ENCODE peak calls at places on chromosomes 5 and 9, in six cellular contexts. H, B, Q, L, K and D are unnamed samples.

GRCh38 chr9:132488611-132489010 is 78.6 kb downstream of the CFAP77 start:
- DNase-seq in B (no peak), H (no peak), L (no peak), K (no peak), Q (no peak), D (no peak)

GRCh38 chr5:35438288-35438687 is 179.4 kb upstream of the SPEF2 start:
- DNase-seq in K (no peak), H (no peak), Q (no peak), L (no peak), B (no peak), D (no peak)

GRCh38 chr5:141272906-141273305 is 27.7 kb downstream of the PCDHB15 start:
- DNase-seq in L (no peak), Q (no peak), B (no peak), H (no peak), K (no peak), D (no peak)

GRCh38 chr9:22037954-22038690 is 29.0 kb upstream of the CDKN2B start:
- DNase-seq in K (no peak), H (no peak), L (no peak), Q (no peak), B (no peak), D (no peak)

GRCh38 chr5:180352976-180353225 is 235 bp downstream of the GFPT2 start:
- DNase-seq in B (no peak), Q (no peak), L (no peak), H (no peak), K (no peak), D (no peak)

GRCh38 chr5:35313296-35313695 is 83.0 kb upstream of the PRLR start:
- DNase-seq in L (no peak), Q (peak; percentile 18), B (no peak), H (no peak), K (no peak), D (no peak)

GRCh38 chr9:81182421-81182820 is 506.9 kb downstream of the TLE1 start:
- DNase-seq in L (no peak), K (no peak), Q (no peak), H (no peak), B (peak; percentile 13), D (no peak)

GRCh38 chr9:119974026-119974425 is 604.8 kb upstream of the BRINP1 start:
- DNase-seq in K (peak; percentile 37), Q (no peak), L (no peak), H (no peak), B (no peak), D (no peak)

GRCh38 chr9:81086421-81086820 is 602.9 kb downstream of the TLE1 start:
- DNase-seq in H (no peak), L (no peak), K (no peak), Q (no peak), B (no peak), D (no peak)

GRCh38 chr5:77630246-77631165 is 8.0 kb downstream of the OTP start:
- DNase-seq in L (no peak), K (peak; percentile 33), H (no peak), Q (no peak), B (peak; percentile 68), D (no peak)

GRCh38 chr5:74382864-74383618 is 257.5 kb downstream of the ENC1 start:
- DNase-seq in Q (no peak), H (no peak), K (no peak), L (no peak), B (peak; percentile 33), D (peak; percentile 74)

GRCh38 chr5:139017624-139018023 is 142.5 kb upstream of the LRRTM2 start:
- DNase-seq in B (no peak), H (no peak), Q (no peak), K (no peak), L (no peak), D (no peak)

GRCh38 chr5:83394190-83394589 is 77.4 kb upstream of the VCAN start:
- DNase-seq in Q (no peak), B (no peak), L (no peak), H (no peak), K (no peak), D (no peak)

GRCh38 chr9:70883056-70883455 is 238.4 kb downstream of the TRPM3 start:
- DNase-seq in Q (no peak), B (no peak), H (no peak), L (no peak), K (no peak), D (no peak)

GRCh38 chr5:170960567-170960966 is 98.7 kb downstream of the RANBP17 start:
- DNase-seq in H (no peak), L (no peak), B (no peak), Q (no peak), K (no peak), D (no peak)

GRCh38 chr5:149403923-149404745 is 25.0 kb upstream of the IL17B start:
- DNase-seq in H (no peak), B (peak; percentile 12), K (no peak), Q (no peak), L (no peak), D (no peak)

GRCh38 chr5:124935060-124935459 is 188.6 kb upstream of the ZNF608 start:
- DNase-seq in H (no peak), B (peak; percentile 11), L (no peak), Q (no peak), K (no peak), D (no peak)

GRCh38 chr9:128845186-128845931 is 15.8 kb upstream of the SPOUT1 start:
- DNase-seq in K (peak; percentile 50), Q (peak; percentile 54), B (peak; percentile 44), H (no peak), L (no peak), D (no peak)

GRCh38 chr9:86667307-86667706 is 280.0 kb downstream of the GAS1 start:
- DNase-seq in L (no peak), H (no peak), B (no peak), K (no peak), Q (no peak), D (no peak)

GRCh38 chr5:36590513-36591286 is 15.7 kb upstream of the SLC1A3 start:
- DNase-seq in K (no peak), H (no peak), Q (no peak), L (no peak), B (no peak), D (no peak)

GRCh38 chr9:136855461-136856077 is 3.4 kb downstream of the MAMDC4 start:
- DNase-seq in K (no peak), H (no peak), B (no peak), Q (no peak), L (no peak), D (no peak)

GRCh38 chr5:159337291-159337974 is 7.1 kb upstream of the IL12B start:
- DNase-seq in H (peak; percentile 26), K (no peak), Q (no peak), L (peak; percentile 44), B (no peak), D (no peak)

GRCh38 chr5:72185717-72186388 is 78.6 kb downstream of the MAP1B start:
- DNase-seq in L (no peak), K (no peak), B (no peak), H (no peak), Q (no peak), D (no peak)

GRCh38 chr5:52956014-52956413 is 33.1 kb upstream of the ITGA2 start:
- DNase-seq in Q (no peak), K (peak; percentile 38), B (no peak), L (no peak), H (no peak), D (no peak)

GRCh38 chr5:139638090-139638735 is 9.9 kb upstream of the CXXC5 start:
- DNase-seq in H (no peak), L (no peak), K (no peak), Q (no peak), B (peak; percentile 85), D (peak; percentile 73)

GRCh38 chr9:4617752-4618151 is 44.3 kb upstream of the PLPP6 start:
- DNase-seq in Q (no peak), H (no peak), L (no peak), K (no peak), B (no peak), D (no peak)

GRCh38 chr5:169628891-169629290 is 8.2 kb upstream of the DOCK2 start:
- DNase-seq in Q (no peak), K (no peak), L (no peak), B (no peak), H (no peak), D (no peak)

GRCh38 chr9:134236001-134236421 is 71.6 kb upstream of the RNU6ATAC start:
- DNase-seq in L (no peak), H (no peak), B (no peak), K (no peak), Q (no peak), D (peak; percentile 40)

GRCh38 chr5:162817381-162817780 is 620.0 kb upstream of the CCNG1 start:
- DNase-seq in B (peak; percentile 6), L (no peak), K (no peak), Q (no peak), H (no peak), D (no peak)

GRCh38 chr9:119526703-119527102 is 157.5 kb upstream of the BRINP1 start:
- DNase-seq in H (no peak), B (no peak), L (no peak), K (no peak), Q (no peak), D (no peak)

GRCh38 chr9:92964607-92964975 is 17.3 kb downstream of the FGD3 start:
- DNase-seq in H (no peak), Q (no peak), B (no peak), K (no peak), L (no peak), D (no peak)

GRCh38 chr5:116044073-116044472 is 11.8 kb downstream of the ARL14EPL start:
- DNase-seq in B (no peak), L (no peak), H (no peak), K (no peak), Q (no peak), D (no peak)

GRCh38 chr9:136385015-136385414 is 11.5 kb upstream of the CARD9 start:
- DNase-seq in B (no peak), H (peak; percentile 46), L (peak; percentile 40), Q (no peak), K (no peak), D (no peak)